ENCODE peak calls at places on chromosomes 4 and X, in six cellular contexts. One of them, this sample, is unnamed.

GRCh38 chr4:184514121-184514988 is 40.0 kb upstream of the IRF2 start:
- DNase-seq in IMR-90: peak; percentile 95
- DNase-seq in stomach: no peak
- DNase-seq in pancreas: no peak
- DNase-seq in naive thymus-derived CD4-positive, alpha-beta T cell: no peak
- DNase-seq in OCI-LY7: no peak
- DNase-seq in this sample: no peak

GRCh38 chrX:106139048-106139447 is 29.1 kb upstream of the PWWP3B start:
- DNase-seq in pancreas: no peak
- DNase-seq in IMR-90: no peak
- DNase-seq in stomach: no peak
- DNase-seq in naive thymus-derived CD4-positive, alpha-beta T cell: no peak
- DNase-seq in OCI-LY7: no peak
- DNase-seq in this sample: no peak

GRCh38 chrX:10045327-10046000 is 78.3 kb downstream of the CLDN34 start:
- DNase-seq in naive thymus-derived CD4-positive, alpha-beta T cell: no peak
- DNase-seq in OCI-LY7: no peak
- DNase-seq in IMR-90: no peak
- DNase-seq in stomach: peak; percentile 48
- DNase-seq in pancreas: peak; percentile 62
- DNase-seq in this sample: no peak

GRCh38 chr4:1234296-1234695 is 14.6 kb downstream of the CTBP1 start:
- DNase-seq in stomach: no peak
- DNase-seq in naive thymus-derived CD4-positive, alpha-beta T cell: no peak
- DNase-seq in pancreas: no peak
- DNase-seq in OCI-LY7: no peak
- DNase-seq in IMR-90: peak; percentile 12
- DNase-seq in this sample: no peak

GRCh38 chr4:153488719-153489384 is 22.7 kb downstream of the TMEM131L start:
- DNase-seq in stomach: no peak
- DNase-seq in IMR-90: no peak
- DNase-seq in naive thymus-derived CD4-positive, alpha-beta T cell: no peak
- DNase-seq in OCI-LY7: no peak
- DNase-seq in pancreas: no peak
- DNase-seq in this sample: no peak

GRCh38 chrX:137574784-137575298 is 8.9 kb downstream of the ZIC3 start:
- DNase-seq in OCI-LY7: no peak
- DNase-seq in naive thymus-derived CD4-positive, alpha-beta T cell: no peak
- DNase-seq in IMR-90: no peak
- DNase-seq in pancreas: no peak
- DNase-seq in stomach: no peak
- DNase-seq in this sample: no peak

GRCh38 chr4:119314356-119314755 is 7.6 kb downstream of the FABP2 start:
- DNase-seq in IMR-90: peak; percentile 59
- DNase-seq in naive thymus-derived CD4-positive, alpha-beta T cell: peak; percentile 66
- DNase-seq in pancreas: no peak
- DNase-seq in stomach: no peak
- DNase-seq in OCI-LY7: peak; percentile 57
- DNase-seq in this sample: peak; percentile 33

GRCh38 chrX:43750248-43750676 is 94.2 kb downstream of the MAOA start:
- DNase-seq in pancreas: peak; percentile 34
- DNase-seq in stomach: peak; percentile 49
- DNase-seq in OCI-LY7: peak; percentile 61
- DNase-seq in naive thymus-derived CD4-positive, alpha-beta T cell: peak; percentile 58
- DNase-seq in IMR-90: peak; percentile 19
- DNase-seq in this sample: peak; percentile 60

GRCh38 chr4:182231080-182231479 is 12.1 kb upstream of the TENM3 start:
- DNase-seq in IMR-90: peak; percentile 53
- DNase-seq in stomach: no peak
- DNase-seq in pancreas: no peak
- DNase-seq in OCI-LY7: no peak
- DNase-seq in naive thymus-derived CD4-positive, alpha-beta T cell: no peak
- DNase-seq in this sample: no peak

GRCh38 chrX:124415115-124415798 is 68.9 kb downstream of the SH2D1A start:
- DNase-seq in stomach: no peak
- DNase-seq in naive thymus-derived CD4-positive, alpha-beta T cell: no peak
- DNase-seq in pancreas: no peak
- DNase-seq in IMR-90: no peak
- DNase-seq in OCI-LY7: peak; percentile 39
- DNase-seq in this sample: no peak

GRCh38 chrX:53930513-53931380 is 113.5 kb downstream of the PHF8 start:
- DNase-seq in naive thymus-derived CD4-positive, alpha-beta T cell: no peak
- DNase-seq in IMR-90: peak; percentile 65
- DNase-seq in OCI-LY7: no peak
- DNase-seq in stomach: no peak
- DNase-seq in pancreas: no peak
- DNase-seq in this sample: no peak

GRCh38 chr4:183493246-183493645 is 11.6 kb upstream of the ING2 start:
- DNase-seq in IMR-90: no peak
- DNase-seq in pancreas: no peak
- DNase-seq in stomach: no peak
- DNase-seq in OCI-LY7: no peak
- DNase-seq in naive thymus-derived CD4-positive, alpha-beta T cell: no peak
- DNase-seq in this sample: no peak

GRCh38 chr4:138555584-138555983 is 313.4 kb upstream of the SLC7A11 start:
- DNase-seq in naive thymus-derived CD4-positive, alpha-beta T cell: no peak
- DNase-seq in stomach: no peak
- DNase-seq in OCI-LY7: peak; percentile 11
- DNase-seq in pancreas: no peak
- DNase-seq in IMR-90: no peak
- DNase-seq in this sample: no peak

GRCh38 chr4:78764498-78764961 is 11.6 kb upstream of the BMP2K start:
- DNase-seq in IMR-90: peak; percentile 82
- DNase-seq in pancreas: no peak
- DNase-seq in naive thymus-derived CD4-positive, alpha-beta T cell: no peak
- DNase-seq in OCI-LY7: no peak
- DNase-seq in stomach: no peak
- DNase-seq in this sample: no peak

DNA sequence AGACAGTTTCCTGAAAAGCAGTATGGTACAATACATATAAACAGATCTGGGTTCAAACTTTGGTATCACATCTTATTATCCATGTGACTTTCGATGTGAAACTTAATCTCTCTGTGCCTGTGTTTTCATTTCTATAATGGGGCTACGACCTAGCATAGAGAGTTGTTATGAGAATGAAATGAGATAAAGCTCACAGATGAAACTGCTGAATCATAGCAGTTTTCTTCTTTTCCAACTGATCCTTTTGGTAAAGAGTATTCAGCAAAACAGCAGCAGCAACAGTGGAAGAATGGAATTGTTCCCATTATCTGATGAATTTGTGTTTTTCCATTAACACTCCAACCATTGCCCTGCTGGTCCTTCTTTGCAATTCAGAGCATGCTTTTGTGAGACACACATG is 16.3 kb downstream of the AMBN start:
- DNase-seq in naive thymus-derived CD4-positive, alpha-beta T cell: no peak
- DNase-seq in pancreas: no peak
- DNase-seq in stomach: no peak
- DNase-seq in OCI-LY7: no peak
- DNase-seq in IMR-90: no peak
- DNase-seq in this sample: no peak
- H3K27ac ChIP-seq in naive thymus-derived CD4-positive, alpha-beta T cell: no peak overlapping the region
- H3K27ac ChIP-seq in pancreas: no peak overlapping the region
- H3K27ac ChIP-seq in stomach: no peak overlapping the region
- H3K27ac ChIP-seq in OCI-LY7: no peak overlapping the region
- H3K27ac ChIP-seq in IMR-90: no peak overlapping the region
- H3K27ac ChIP-seq in this sample: no peak overlapping the region

GRCh38 chr4:7902101-7902553 is 37.5 kb downstream of the AFAP1 start:
- DNase-seq in stomach: no peak
- DNase-seq in naive thymus-derived CD4-positive, alpha-beta T cell: no peak
- DNase-seq in OCI-LY7: no peak
- DNase-seq in IMR-90: no peak
- DNase-seq in pancreas: no peak
- DNase-seq in this sample: no peak
- H3K4me1 ChIP-seq in stomach: peaks cover 20% of the 10 kb centered on the region
- H3K4me1 ChIP-seq in naive thymus-derived CD4-positive, alpha-beta T cell: no peaks in the 10 kb centered on the region
- H3K4me1 ChIP-seq in OCI-LY7: no peaks in the 10 kb centered on the region
- H3K4me1 ChIP-seq in IMR-90: peaks cover 41% of the 10 kb centered on the region
- H3K4me1 ChIP-seq in pancreas: no peaks in the 10 kb centered on the region
- H3K4me1 ChIP-seq in this sample: peaks cover 7% of the 10 kb centered on the region

DNA sequence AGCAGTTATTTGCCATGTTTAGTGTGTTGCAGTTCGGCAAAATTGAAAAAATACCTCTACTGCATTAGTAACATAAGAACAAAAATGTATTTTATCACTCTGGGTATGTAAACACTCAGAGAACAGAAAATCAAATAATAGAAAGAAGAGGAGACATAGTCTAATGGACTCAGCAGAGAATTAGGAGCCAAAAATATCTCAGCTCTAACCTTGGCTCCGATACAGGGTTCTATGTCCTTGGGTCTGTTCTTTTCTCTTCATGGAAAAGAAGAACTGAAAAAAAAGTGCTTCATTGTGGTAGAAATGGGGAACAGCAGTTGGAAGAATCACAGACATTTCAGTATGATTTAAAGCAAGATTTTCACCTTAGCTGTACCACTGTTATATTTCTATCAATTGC is 240.5 kb upstream of the CXXC4 start:
- DNase-seq in pancreas: no peak
- DNase-seq in naive thymus-derived CD4-positive, alpha-beta T cell: no peak
- DNase-seq in OCI-LY7: no peak
- DNase-seq in IMR-90: no peak
- DNase-seq in stomach: no peak
- DNase-seq in this sample: no peak
- H3K9me3 ChIP-seq in pancreas: no peaks in the 10 kb centered on the region
- H3K9me3 ChIP-seq in naive thymus-derived CD4-positive, alpha-beta T cell: no peaks in the 10 kb centered on the region
- H3K9me3 ChIP-seq in OCI-LY7: no peaks in the 10 kb centered on the region
- H3K9me3 ChIP-seq in IMR-90: no peaks in the 10 kb centered on the region
- H3K9me3 ChIP-seq in stomach: no peaks in the 10 kb centered on the region
- H3K9me3 ChIP-seq in this sample: no peaks in the 10 kb centered on the region

DNA sequence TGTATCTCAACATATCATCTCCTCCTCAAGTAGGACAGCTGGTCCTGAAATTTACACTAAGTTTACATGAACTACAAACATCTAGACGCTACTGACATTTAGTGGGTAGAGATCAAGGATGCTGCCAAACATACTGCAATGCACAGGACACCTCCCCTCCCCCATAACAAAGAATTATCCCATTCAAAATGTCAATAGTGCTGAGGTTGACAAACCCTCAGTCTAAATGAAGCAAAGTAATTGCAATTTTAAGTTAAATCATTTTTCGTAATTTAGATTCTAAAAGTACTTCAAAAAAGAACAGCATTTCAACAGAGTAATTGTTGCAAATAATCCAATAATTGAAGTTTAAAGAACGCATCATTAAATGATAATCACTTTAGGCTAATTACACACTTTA is 1.2 kb downstream of the PRMT9 start:
- DNase-seq in pancreas: no peak
- DNase-seq in OCI-LY7: no peak
- DNase-seq in IMR-90: peak; percentile 56
- DNase-seq in naive thymus-derived CD4-positive, alpha-beta T cell: no peak
- DNase-seq in stomach: no peak
- DNase-seq in this sample: no peak
- H3K27ac ChIP-seq in pancreas: no peak overlapping the region
- H3K27ac ChIP-seq in OCI-LY7: no peak overlapping the region
- H3K27ac ChIP-seq in IMR-90: no peak overlapping the region
- H3K27ac ChIP-seq in naive thymus-derived CD4-positive, alpha-beta T cell: peak overlapping the region; percentile 95
- H3K27ac ChIP-seq in stomach: no peak overlapping the region
- H3K27ac ChIP-seq in this sample: no peak overlapping the region

GRCh38 chrX:38500886-38501285 is 60.5 kb upstream of the TSPAN7 start:
- DNase-seq in pancreas: no peak
- DNase-seq in OCI-LY7: no peak
- DNase-seq in stomach: no peak
- DNase-seq in IMR-90: no peak
- DNase-seq in naive thymus-derived CD4-positive, alpha-beta T cell: no peak
- DNase-seq in this sample: no peak

DNA sequence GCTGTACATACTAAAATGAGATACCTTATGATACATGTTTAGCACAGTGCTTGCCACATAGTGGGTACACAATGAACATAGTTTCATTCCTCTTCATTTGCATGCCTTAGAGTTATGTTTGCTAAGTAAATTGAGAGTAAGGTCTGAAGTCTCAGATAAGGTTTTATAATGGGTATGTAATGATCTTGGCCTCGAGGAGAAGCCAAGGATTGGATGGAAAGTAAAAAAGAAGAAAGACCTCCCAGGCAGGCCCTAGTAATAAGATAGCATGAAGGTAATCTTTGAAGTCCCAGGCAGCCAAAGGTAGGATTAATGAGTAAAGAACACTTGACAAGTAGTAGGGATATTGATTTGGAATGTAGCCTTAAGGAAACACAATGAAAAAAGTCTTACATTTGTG is 55.8 kb upstream of the TSPAN7 start:
- DNase-seq in IMR-90: no peak
- DNase-seq in stomach: no peak
- DNase-seq in naive thymus-derived CD4-positive, alpha-beta T cell: no peak
- DNase-seq in OCI-LY7: no peak
- DNase-seq in pancreas: no peak
- DNase-seq in this sample: no peak
- H3K4me1 ChIP-seq in IMR-90: no peaks in the 10 kb centered on the region
- H3K4me1 ChIP-seq in stomach: no peaks in the 10 kb centered on the region
- H3K4me1 ChIP-seq in naive thymus-derived CD4-positive, alpha-beta T cell: no peaks in the 10 kb centered on the region
- H3K4me1 ChIP-seq in OCI-LY7: no peaks in the 10 kb centered on the region
- H3K4me1 ChIP-seq in pancreas: no peaks in the 10 kb centered on the region
- H3K4me1 ChIP-seq in this sample: no peaks in the 10 kb centered on the region

DNA sequence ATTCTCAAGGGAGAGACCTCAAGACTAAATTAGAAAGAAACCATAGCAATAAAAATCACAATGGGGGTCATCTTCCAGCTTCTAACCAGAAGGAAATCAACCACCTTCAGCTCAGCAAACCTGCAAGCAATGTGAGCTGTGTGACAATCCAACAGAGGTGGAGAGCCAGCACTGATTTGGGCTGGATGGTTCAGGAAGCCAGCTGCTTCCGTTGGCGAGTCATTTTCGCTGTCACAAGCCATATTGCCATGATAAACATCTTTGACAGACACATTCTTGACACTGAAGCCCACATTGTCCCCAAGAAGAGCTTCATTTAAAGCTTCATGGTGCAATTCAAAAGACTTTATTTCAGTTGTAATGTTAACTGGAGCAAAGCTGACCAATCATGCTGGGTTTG is 22.7 kb downstream of the F8A1 start:
- DNase-seq in naive thymus-derived CD4-positive, alpha-beta T cell: no peak
- DNase-seq in stomach: no peak
- DNase-seq in IMR-90: no peak
- DNase-seq in pancreas: no peak
- DNase-seq in OCI-LY7: no peak
- DNase-seq in this sample: no peak
- H3K9me3 ChIP-seq in naive thymus-derived CD4-positive, alpha-beta T cell: no peaks in the 10 kb centered on the region
- H3K9me3 ChIP-seq in stomach: no peaks in the 10 kb centered on the region
- H3K9me3 ChIP-seq in IMR-90: no peaks in the 10 kb centered on the region
- H3K9me3 ChIP-seq in pancreas: no peaks in the 10 kb centered on the region
- H3K9me3 ChIP-seq in OCI-LY7: no peaks in the 10 kb centered on the region
- H3K9me3 ChIP-seq in this sample: no peaks in the 10 kb centered on the region

DNA sequence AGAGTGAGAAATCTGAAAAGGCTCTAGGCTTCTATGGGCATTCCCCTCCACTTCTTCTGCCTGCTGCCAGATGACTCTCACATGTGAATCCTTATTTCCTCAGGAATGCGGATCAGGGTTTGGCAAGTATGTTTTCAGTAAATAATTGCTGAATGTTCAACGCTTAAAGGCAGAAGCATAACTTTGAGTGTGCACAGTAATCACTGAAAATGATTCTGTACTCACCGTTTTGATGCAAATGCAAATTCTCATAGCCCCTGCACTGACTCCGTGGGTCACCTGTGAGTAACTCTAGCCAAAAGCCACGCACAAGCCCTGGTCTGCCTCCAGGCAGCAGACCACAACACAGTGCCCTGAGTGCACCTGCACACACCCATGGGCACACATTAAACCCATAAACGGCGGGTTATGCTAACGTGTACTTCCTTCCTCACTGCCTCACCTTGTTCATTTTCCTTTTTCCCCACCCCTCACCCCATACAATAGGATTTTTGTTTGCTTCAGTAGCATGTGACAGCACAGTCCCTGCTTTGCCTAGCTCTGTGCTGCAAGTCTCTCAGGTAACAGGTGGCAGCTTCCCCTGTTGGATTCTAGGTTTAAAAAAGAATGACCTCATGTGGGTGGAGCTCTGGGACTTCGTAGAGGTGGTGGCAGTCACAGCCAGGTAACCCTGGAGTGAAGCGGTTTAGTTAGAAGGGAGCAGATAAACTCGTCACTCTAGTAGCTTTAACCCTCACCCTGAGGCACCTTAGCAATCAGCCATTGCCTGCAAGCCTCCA is at the start of gene ARHGEF38:
- DNase-seq in stomach: peak; percentile 72
- DNase-seq in naive thymus-derived CD4-positive, alpha-beta T cell: no peak
- DNase-seq in IMR-90: peak; percentile 7
- DNase-seq in pancreas: peak; percentile 75
- DNase-seq in OCI-LY7: no peak
- DNase-seq in this sample: no peak
- H3K27ac ChIP-seq in stomach: peak within 1 kb of the TSS; percentile 94
- H3K27ac ChIP-seq in naive thymus-derived CD4-positive, alpha-beta T cell: no peak within 1 kb of the TSS
- H3K27ac ChIP-seq in IMR-90: no peak within 1 kb of the TSS
- H3K27ac ChIP-seq in pancreas: peak within 1 kb of the TSS; percentile 97
- H3K27ac ChIP-seq in OCI-LY7: no peak within 1 kb of the TSS
- H3K27ac ChIP-seq in this sample: no peak within 1 kb of the TSS

This sample was measured in CD4-positive, alpha-beta memory T cell.